ENCODE peak calls at places on chromosomes 5 and 9, in six cellular contexts. One of them, this sample, is unnamed.

GRCh38 chr9:91220491-91221135 is 141.1 kb downstream of the AUH start:
- DNase-seq in NCI-H510A treated with DMSO at 0.1 percent for 48 hours: no peak
- DNase-seq in SK-MEL-5: no peak
- DNase-seq in GM04504: no peak
- DNase-seq in CD8-positive, alpha-beta T cell: no peak
- DNase-seq in T follicular helper cell: no peak
- DNase-seq in this sample: no peak

GRCh38 chr5:180339583-180340183 is 13.5 kb downstream of the GFPT2 start:
- DNase-seq in SK-MEL-5: no peak
- DNase-seq in NCI-H510A treated with DMSO at 0.1 percent for 48 hours: no peak
- DNase-seq in GM04504: no peak
- DNase-seq in CD8-positive, alpha-beta T cell: no peak
- DNase-seq in T follicular helper cell: no peak
- DNase-seq in this sample: no peak

GRCh38 chr5:168314735-168315411 is 23.4 kb downstream of the WWC1 start:
- DNase-seq in T follicular helper cell: no peak
- DNase-seq in NCI-H510A treated with DMSO at 0.1 percent for 48 hours: no peak
- DNase-seq in SK-MEL-5: no peak
- DNase-seq in GM04504: peak; percentile 64
- DNase-seq in CD8-positive, alpha-beta T cell: no peak
- DNase-seq in this sample: peak; percentile 42

GRCh38 chr9:92313624-92314012 is 11.5 kb downstream of the NOL8 start:
- DNase-seq in T follicular helper cell: no peak
- DNase-seq in GM04504: no peak
- DNase-seq in NCI-H510A treated with DMSO at 0.1 percent for 48 hours: no peak
- DNase-seq in SK-MEL-5: no peak
- DNase-seq in CD8-positive, alpha-beta T cell: no peak
- DNase-seq in this sample: no peak

GRCh38 chr9:129611302-129611800 is 9.6 kb downstream of the C9orf50 start:
- DNase-seq in NCI-H510A treated with DMSO at 0.1 percent for 48 hours: no peak
- DNase-seq in CD8-positive, alpha-beta T cell: no peak
- DNase-seq in SK-MEL-5: no peak
- DNase-seq in T follicular helper cell: no peak
- DNase-seq in GM04504: no peak
- DNase-seq in this sample: no peak

GRCh38 chr5:66713998-66714397 is 117.8 kb downstream of the MAST4 start:
- DNase-seq in SK-MEL-5: no peak
- DNase-seq in CD8-positive, alpha-beta T cell: no peak
- DNase-seq in GM04504: no peak
- DNase-seq in NCI-H510A treated with DMSO at 0.1 percent for 48 hours: no peak
- DNase-seq in T follicular helper cell: no peak
- DNase-seq in this sample: no peak

GRCh38 chr5:33489481-33490067 is 48.8 kb downstream of the TARS1 start:
- DNase-seq in GM04504: no peak
- DNase-seq in SK-MEL-5: no peak
- DNase-seq in NCI-H510A treated with DMSO at 0.1 percent for 48 hours: no peak
- DNase-seq in CD8-positive, alpha-beta T cell: no peak
- DNase-seq in T follicular helper cell: no peak
- DNase-seq in this sample: no peak

GRCh38 chr9:88005146-88005750 is 30.9 kb upstream of the CDK20 start:
- DNase-seq in NCI-H510A treated with DMSO at 0.1 percent for 48 hours: no peak
- DNase-seq in T follicular helper cell: no peak
- DNase-seq in GM04504: peak; percentile 17
- DNase-seq in CD8-positive, alpha-beta T cell: no peak
- DNase-seq in SK-MEL-5: no peak
- DNase-seq in this sample: no peak

GRCh38 chr9:94911211-94911610 is 184.7 kb downstream of the AOPEP start:
- DNase-seq in CD8-positive, alpha-beta T cell: no peak
- DNase-seq in SK-MEL-5: no peak
- DNase-seq in T follicular helper cell: no peak
- DNase-seq in NCI-H510A treated with DMSO at 0.1 percent for 48 hours: no peak
- DNase-seq in GM04504: no peak
- DNase-seq in this sample: no peak

GRCh38 chr9:89648247-89649000 is 43.6 kb downstream of the GADD45G start:
- DNase-seq in SK-MEL-5: no peak
- DNase-seq in NCI-H510A treated with DMSO at 0.1 percent for 48 hours: no peak
- DNase-seq in GM04504: no peak
- DNase-seq in T follicular helper cell: no peak
- DNase-seq in CD8-positive, alpha-beta T cell: no peak
- DNase-seq in this sample: no peak

GRCh38 chr5:114332925-114333324 is 28.9 kb upstream of the KCNN2 start:
- DNase-seq in GM04504: no peak
- DNase-seq in T follicular helper cell: no peak
- DNase-seq in CD8-positive, alpha-beta T cell: no peak
- DNase-seq in SK-MEL-5: no peak
- DNase-seq in NCI-H510A treated with DMSO at 0.1 percent for 48 hours: no peak
- DNase-seq in this sample: no peak

GRCh38 chr5:67383451-67383850 is 186.9 kb upstream of the CD180 start:
- DNase-seq in NCI-H510A treated with DMSO at 0.1 percent for 48 hours: no peak
- DNase-seq in SK-MEL-5: no peak
- DNase-seq in CD8-positive, alpha-beta T cell: no peak
- DNase-seq in GM04504: no peak
- DNase-seq in T follicular helper cell: no peak
- DNase-seq in this sample: no peak

GRCh38 chr5:80860934-80861613 is 99.1 kb upstream of the RASGRF2 start:
- DNase-seq in GM04504: peak; percentile 28
- DNase-seq in CD8-positive, alpha-beta T cell: no peak
- DNase-seq in T follicular helper cell: no peak
- DNase-seq in NCI-H510A treated with DMSO at 0.1 percent for 48 hours: no peak
- DNase-seq in SK-MEL-5: no peak
- DNase-seq in this sample: no peak

GRCh38 chr5:179902763-179903158 is 4.9 kb downstream of the TBC1D9B start:
- DNase-seq in GM04504: no peak
- DNase-seq in NCI-H510A treated with DMSO at 0.1 percent for 48 hours: no peak
- DNase-seq in T follicular helper cell: no peak
- DNase-seq in CD8-positive, alpha-beta T cell: no peak
- DNase-seq in SK-MEL-5: no peak
- DNase-seq in this sample: no peak